ENCODE peak calls at places on chromosomes 1 and 21, in five cellular contexts. R is WTC11, X is IMR-90, C is SK-N-SH, O is HepG2. Z is an unnamed sample.

GRCh38 chr1:170366980-170367379 is 165.0 kb upstream of the GORAB start:
- DNase-seq in R (no peak), O (no peak), C (no peak), X (no peak), Z (no peak)

GRCh38 chr1:94713472-94714141 is 106.5 kb upstream of the SLC44A3 start:
- DNase-seq in O (peak), X (peak), C (peak), R (peak), Z (peak)

GRCh38 chr1:117166076-117166475 is 44.5 kb upstream of the TRIM45 start:
- DNase-seq in R (no peak), C (no peak), O (no peak), X (peak), Z (peak)

GRCh38 chr1:16276302-16277020 is 39.5 kb upstream of the CPLANE2 start:
- DNase-seq in R (no peak), O (no peak), C (no peak), X (no peak), Z (no peak)

GRCh38 chr1:229952670-229953520 is 114.1 kb upstream of the GALNT2 start:
- DNase-seq in O (no peak), R (no peak), X (no peak), C (no peak), Z (no peak)

GRCh38 chr1:173749137-173749536 is 34.4 kb downstream of the KLHL20 start:
- DNase-seq in O (no peak), C (no peak), R (no peak), X (peak), Z (no peak)

GRCh38 chr1:67749263-67749843 is 64.4 kb downstream of the GADD45A start:
- DNase-seq in C (no peak), R (peak), O (no peak), X (no peak), Z (no peak)

GRCh38 chr1:109725510-109725909 is 13.5 kb downstream of the GSTM5 start:
- DNase-seq in C (no peak), O (no peak), X (no peak), R (no peak), Z (no peak)

GRCh38 chr1:238772321-238772720 is 614.0 kb upstream of the CHRM3 start:
- DNase-seq in X (peak), C (no peak), R (no peak), O (no peak), Z (no peak)

GRCh38 chr1:181726608-181727007 is 243.3 kb downstream of the CACNA1E start:
- DNase-seq in C (no peak), R (no peak), O (no peak), X (no peak), Z (no peak)

GRCh38 chr1:54714881-54715492 is 674 bp upstream of the TTC4 start:
- DNase-seq in O (no peak), C (no peak), R (no peak), X (no peak), Z (no peak)

GRCh38 chr1:54710841-54711240 is 4.8 kb upstream of the TTC4 start:
- DNase-seq in O (no peak), R (no peak), C (no peak), X (no peak), Z (no peak)

GRCh38 chr1:54711536-54711935 is 4.1 kb upstream of the TTC4 start:
- DNase-seq in R (no peak), X (no peak), O (no peak), C (no peak), Z (no peak)

GRCh38 chr1:54716299-54717047 is 812 bp downstream of the TTC4 start:
- DNase-seq in X (peak), C (no peak), O (no peak), R (no peak), Z (no peak)

DNA sequence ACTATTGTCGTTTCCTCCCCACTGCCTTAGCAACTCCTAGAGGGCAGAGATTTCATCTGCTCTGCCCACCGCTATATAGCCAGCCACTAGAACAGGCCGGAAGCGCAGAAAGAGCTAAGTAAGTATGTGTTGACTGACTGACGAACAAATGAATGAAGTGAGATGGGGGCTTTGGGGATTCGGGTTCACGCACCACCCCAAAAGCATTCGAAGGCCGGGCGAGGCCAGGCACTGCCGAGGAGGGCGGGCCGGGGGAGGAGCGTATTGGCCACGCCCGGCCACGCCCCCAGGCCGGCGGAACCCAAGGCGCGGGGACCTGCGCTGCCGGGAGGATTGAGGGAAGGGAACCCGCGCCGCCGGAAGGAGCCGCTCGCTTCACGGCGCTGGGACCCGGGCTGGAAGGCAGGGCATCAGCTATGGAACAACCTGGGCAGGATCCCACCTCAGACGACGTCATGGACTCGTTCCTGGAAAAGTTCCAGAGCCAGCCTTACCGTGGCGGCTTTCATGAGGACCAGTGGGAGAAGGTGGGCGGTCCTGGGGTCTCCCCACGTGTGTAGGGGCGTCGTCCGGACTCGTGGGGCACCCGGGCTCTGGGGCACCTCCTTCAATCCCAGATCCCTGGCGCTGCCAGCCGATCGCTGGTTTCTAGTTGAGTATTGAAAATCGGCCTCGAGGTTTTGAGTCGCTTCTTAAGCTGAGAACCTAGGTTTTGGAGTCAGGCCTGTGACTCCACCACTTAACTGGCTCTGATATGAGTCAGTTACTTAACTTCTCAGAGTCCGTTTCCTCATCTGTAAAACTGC is at the start of gene TTC4:
- DNase-seq in C (peak), O (peak), X (peak), R (peak), Z (peak)
- TF ChIP-seq USF2 in C (no peak), O (no peak), X (peak), R (no peak), Z (no peak)

DNA sequence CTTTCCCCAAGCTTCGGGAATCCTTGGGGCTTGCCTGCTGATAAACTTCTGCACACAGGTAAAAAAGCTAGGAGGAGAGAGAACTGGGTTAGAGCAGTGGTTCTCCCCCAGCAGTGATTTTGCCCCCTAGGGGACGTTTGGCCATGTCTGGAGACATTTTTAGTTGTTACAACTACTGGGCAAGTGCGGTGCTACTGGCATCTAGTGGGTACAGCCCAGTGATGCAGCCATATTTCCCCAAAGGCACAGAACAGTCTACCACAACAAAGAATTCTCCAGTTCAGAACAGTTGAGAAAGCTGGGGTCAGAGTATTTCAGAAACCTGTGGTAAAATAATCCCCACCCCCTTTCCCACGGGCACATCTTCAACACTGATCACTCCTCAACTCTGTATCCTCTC is 41.3 kb downstream of the LRRC71 start:
- DNase-seq in R (no peak), X (no peak), C (no peak), O (no peak), Z (peak)
- TF ChIP-seq USF2 in R (no peak), X (no peak), C (no peak), O (no peak), Z (no peak)

GRCh38 chr1:228783415-228784045 is 48.3 kb downstream of the RHOU start:
- DNase-seq in O (peak), R (no peak), C (no peak), X (no peak), Z (no peak)
- TF ChIP-seq USF2 in O (no peak), R (no peak), C (no peak), X (no peak), Z (no peak)

GRCh38 chr1:9039761-9040658 is 13.8 kb upstream of the SLC2A7 start:
- DNase-seq in R (no peak), C (no peak), X (no peak), O (no peak), Z (no peak)
- TF ChIP-seq USF2 in R (no peak), C (no peak), X (no peak), O (no peak), Z (no peak)

GRCh38 chr21:32494946-32495703 is 82.6 kb downstream of the EVA1C start:
- DNase-seq in C (no peak), X (peak), O (no peak), R (no peak), Z (peak)

GRCh38 chr21:32499249-32500055 is 85.9 kb downstream of the TCP10L start:
- DNase-seq in O (no peak), X (peak), R (no peak), C (no peak), Z (no peak)

GRCh38 chr21:32492376-32492775 is 79.9 kb downstream of the EVA1C start:
- DNase-seq in C (no peak), X (no peak), R (no peak), O (no peak), Z (no peak)

GRCh38 chr21:32496536-32496935 is 84.0 kb downstream of the EVA1C start:
- DNase-seq in O (no peak), C (no peak), R (no peak), X (no peak), Z (no peak)
- TF ChIP-seq USF2 in O (no peak), C (no peak), R (no peak), X (no peak), Z (no peak)

DNA sequence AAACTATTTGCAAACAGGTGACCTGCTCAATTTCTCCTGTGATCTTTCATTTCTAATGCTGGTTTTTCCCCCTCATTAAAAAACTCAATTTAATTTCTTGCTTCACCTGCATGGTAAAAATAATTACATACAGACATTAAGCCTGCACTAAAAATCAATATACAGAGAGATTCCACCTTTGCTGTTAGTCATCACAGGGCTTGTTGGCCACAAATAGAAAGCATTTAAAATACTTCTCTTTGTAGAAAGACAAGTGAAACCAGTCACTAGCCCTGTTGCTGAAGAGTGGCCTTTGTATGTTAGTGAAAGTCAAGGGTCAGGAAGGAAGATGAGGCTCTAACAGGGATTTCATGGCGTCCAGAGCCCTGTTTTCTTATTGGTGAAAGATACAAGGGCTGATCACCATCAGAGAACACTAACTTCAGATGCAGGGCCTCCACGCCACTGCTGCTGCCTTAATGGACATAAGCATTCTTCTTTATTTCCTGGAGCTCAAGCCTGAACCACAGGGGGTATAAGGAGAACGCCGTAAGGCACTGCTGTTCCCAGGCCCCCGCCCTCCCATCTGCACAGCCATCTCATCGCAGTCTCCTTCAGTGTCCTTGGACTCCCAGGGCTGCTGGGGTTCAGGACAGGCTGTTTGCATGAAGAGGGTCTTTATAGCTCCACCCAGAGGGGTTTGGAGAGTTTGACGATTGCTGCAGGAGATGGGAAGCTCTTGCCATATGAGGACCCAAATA is 117.2 kb upstream of the IRF2BP2 start:
- DNase-seq in O (no peak), R (no peak), C (no peak), X (peak), Z (no peak)
- TF ChIP-seq USF2 in O (no peak), R (no peak), C (no peak), X (no peak), Z (no peak)

GRCh38 chr1:221688488-221688843 is 53.4 kb downstream of the DUSP10 start:
- DNase-seq in C (no peak), O (no peak), X (no peak), R (no peak), Z (no peak)

GRCh38 chr1:221687731-221688487 is 54.0 kb downstream of the DUSP10 start:
- DNase-seq in X (no peak), R (no peak), C (no peak), O (no peak), Z (no peak)

GRCh38 chr1:221689138-221689537 is 52.8 kb downstream of the DUSP10 start:
- DNase-seq in O (no peak), C (no peak), R (no peak), X (no peak), Z (no peak)

GRCh38 chr1:221680085-221680484 is 61.8 kb downstream of the DUSP10 start:
- DNase-seq in X (no peak), R (no peak), C (no peak), O (no peak), Z (no peak)

DNA sequence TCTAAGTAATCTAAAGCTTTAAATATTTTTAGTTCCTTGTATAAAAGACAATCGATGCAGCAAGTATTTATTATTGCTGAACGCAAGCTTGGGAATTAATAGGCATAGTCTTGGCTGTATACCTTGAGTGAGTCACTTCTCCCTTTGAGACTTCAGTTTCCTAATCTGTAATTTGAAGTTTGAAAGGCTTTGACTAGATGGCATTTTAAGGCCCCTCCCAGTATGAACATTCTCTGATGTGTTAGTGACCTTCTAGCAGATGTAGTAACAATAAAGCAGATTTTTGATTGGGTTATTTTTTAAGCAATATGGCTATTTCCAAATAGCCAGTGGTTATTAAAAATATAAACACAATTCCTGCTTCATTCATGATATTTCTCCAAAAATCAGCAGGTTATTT is 58.2 kb downstream of the DUSP10 start:
- DNase-seq in X (no peak), C (no peak), O (no peak), R (no peak), Z (no peak)
- TF ChIP-seq USF2 in X (no peak), C (no peak), O (no peak), R (no peak), Z (no peak)

GRCh38 chr1:180230791-180231505 is 884 bp downstream of the LHX4 start:
- DNase-seq in C (peak), X (peak), O (no peak), R (peak), Z (no peak)

GRCh38 chr1:180227843-180228647 is 2.0 kb upstream of the LHX4 start:
- DNase-seq in C (no peak), R (no peak), X (no peak), O (no peak), Z (no peak)

GRCh38 chr1:180230416-180230790 is 339 bp downstream of the LHX4 start:
- DNase-seq in X (no peak), C (no peak), R (peak), O (no peak), Z (no peak)

GRCh38 chr1:180228648-180229482 is 1.2 kb upstream of the LHX4 start:
- DNase-seq in R (peak), C (peak), X (no peak), O (no peak), Z (peak)

GRCh38 chr1:180229483-180230415 is at the start of gene LHX4:
- DNase-seq in X (no peak), R (peak), C (peak), O (no peak), Z (peak)
- TF ChIP-seq USF2 in X (no peak), R (no peak), C (no peak), O (no peak), Z (no peak)

Z was measured in A549.